ENCODE peak calls at places on chromosome 12, in ten cellular contexts. One of them, this sample, is unnamed.

GRCh38 chr12:9163392-9163791 is 44.8 kb downstream of the PZP start:
- DNase-seq in esophagus muscularis mucosa: no peak
- DNase-seq in CD8-positive, alpha-beta memory T cell: no peak
- DNase-seq in testis: no peak
- DNase-seq in lower lobe of right lung: no peak
- DNase-seq in mesenchymal stem cell: no peak
- DNase-seq in esophagus squamous epithelium: no peak
- DNase-seq in tibial artery: no peak
- DNase-seq in left lung: no peak
- DNase-seq in psoas muscle: no peak
- DNase-seq in this sample: no peak

GRCh38 chr12:46473634-46474201 is 101.1 kb upstream of the SLC38A2 start:
- DNase-seq in esophagus muscularis mucosa: no peak
- DNase-seq in CD8-positive, alpha-beta memory T cell: no peak
- DNase-seq in testis: peak
- DNase-seq in lower lobe of right lung: peak
- DNase-seq in mesenchymal stem cell: peak
- DNase-seq in esophagus squamous epithelium: no peak
- DNase-seq in tibial artery: peak
- DNase-seq in left lung: no peak
- DNase-seq in psoas muscle: peak
- DNase-seq in this sample: peak

GRCh38 chr12:52631264-52631663 is 12.9 kb upstream of the KRT73 start:
- DNase-seq in esophagus muscularis mucosa: no peak
- DNase-seq in CD8-positive, alpha-beta memory T cell: no peak
- DNase-seq in testis: no peak
- DNase-seq in lower lobe of right lung: no peak
- DNase-seq in mesenchymal stem cell: no peak
- DNase-seq in esophagus squamous epithelium: no peak
- DNase-seq in tibial artery: no peak
- DNase-seq in left lung: no peak
- DNase-seq in psoas muscle: no peak
- DNase-seq in this sample: no peak

GRCh38 chr12:54997914-54998507 is 13.4 kb upstream of the TESPA1 start:
- DNase-seq in esophagus muscularis mucosa: peak
- DNase-seq in CD8-positive, alpha-beta memory T cell: no peak
- DNase-seq in testis: no peak
- DNase-seq in lower lobe of right lung: no peak
- DNase-seq in mesenchymal stem cell: no peak
- DNase-seq in esophagus squamous epithelium: no peak
- DNase-seq in tibial artery: no peak
- DNase-seq in left lung: no peak
- DNase-seq in psoas muscle: no peak
- DNase-seq in this sample: no peak

GRCh38 chr12:17550011-17550410 is 540.0 kb downstream of the RERGL start:
- DNase-seq in esophagus muscularis mucosa: no peak
- DNase-seq in CD8-positive, alpha-beta memory T cell: no peak
- DNase-seq in testis: no peak
- DNase-seq in lower lobe of right lung: no peak
- DNase-seq in mesenchymal stem cell: no peak
- DNase-seq in esophagus squamous epithelium: no peak
- DNase-seq in tibial artery: no peak
- DNase-seq in left lung: no peak
- DNase-seq in psoas muscle: no peak
- DNase-seq in this sample: no peak

GRCh38 chr12:85036241-85036707 is at the start of the genes LRRIQ1 and TSPAN19:
- DNase-seq in esophagus muscularis mucosa: no peak
- DNase-seq in CD8-positive, alpha-beta memory T cell: no peak
- DNase-seq in testis: peak
- DNase-seq in lower lobe of right lung: peak
- DNase-seq in mesenchymal stem cell: peak
- DNase-seq in esophagus squamous epithelium: no peak
- DNase-seq in tibial artery: peak
- DNase-seq in left lung: peak
- DNase-seq in psoas muscle: peak
- DNase-seq in this sample: peak

GRCh38 chr12:124425667-124426066 is 130.8 kb downstream of the RFLNA start:
- DNase-seq in esophagus muscularis mucosa: no peak
- DNase-seq in CD8-positive, alpha-beta memory T cell: no peak
- DNase-seq in testis: no peak
- DNase-seq in lower lobe of right lung: no peak
- DNase-seq in mesenchymal stem cell: no peak
- DNase-seq in esophagus squamous epithelium: no peak
- DNase-seq in tibial artery: no peak
- DNase-seq in left lung: no peak
- DNase-seq in psoas muscle: no peak
- DNase-seq in this sample: no peak

GRCh38 chr12:26823391-26823790 is 9.6 kb downstream of the ITPR2 start:
- DNase-seq in esophagus muscularis mucosa: no peak
- DNase-seq in CD8-positive, alpha-beta memory T cell: no peak
- DNase-seq in testis: no peak
- DNase-seq in lower lobe of right lung: no peak
- DNase-seq in mesenchymal stem cell: peak
- DNase-seq in esophagus squamous epithelium: no peak
- DNase-seq in tibial artery: no peak
- DNase-seq in left lung: no peak
- DNase-seq in psoas muscle: no peak
- DNase-seq in this sample: no peak

GRCh38 chr12:92912052-92912451 is 17.0 kb downstream of the EEA1 start:
- DNase-seq in esophagus muscularis mucosa: no peak
- DNase-seq in CD8-positive, alpha-beta memory T cell: no peak
- DNase-seq in testis: no peak
- DNase-seq in lower lobe of right lung: no peak
- DNase-seq in mesenchymal stem cell: peak
- DNase-seq in esophagus squamous epithelium: no peak
- DNase-seq in tibial artery: no peak
- DNase-seq in left lung: no peak
- DNase-seq in psoas muscle: no peak
- DNase-seq in this sample: no peak

GRCh38 chr12:42143401-42144173 is 1.1 kb downstream of the GXYLT1 start:
- DNase-seq in esophagus muscularis mucosa: no peak
- DNase-seq in CD8-positive, alpha-beta memory T cell: no peak
- DNase-seq in testis: no peak
- DNase-seq in lower lobe of right lung: no peak
- DNase-seq in mesenchymal stem cell: peak
- DNase-seq in esophagus squamous epithelium: no peak
- DNase-seq in tibial artery: no peak
- DNase-seq in left lung: no peak
- DNase-seq in psoas muscle: no peak
- DNase-seq in this sample: no peak

GRCh38 chr12:75656650-75657049 is 145.2 kb upstream of the KRR1 start:
- DNase-seq in esophagus muscularis mucosa: no peak
- DNase-seq in CD8-positive, alpha-beta memory T cell: no peak
- DNase-seq in testis: no peak
- DNase-seq in lower lobe of right lung: no peak
- DNase-seq in mesenchymal stem cell: peak
- DNase-seq in esophagus squamous epithelium: no peak
- DNase-seq in tibial artery: no peak
- DNase-seq in left lung: no peak
- DNase-seq in psoas muscle: no peak
- DNase-seq in this sample: no peak

GRCh38 chr12:10130042-10130441 is at the start of gene CLEC7A:
- DNase-seq in esophagus muscularis mucosa: no peak
- DNase-seq in CD8-positive, alpha-beta memory T cell: no peak
- DNase-seq in testis: no peak
- DNase-seq in lower lobe of right lung: no peak
- DNase-seq in mesenchymal stem cell: no peak
- DNase-seq in esophagus squamous epithelium: no peak
- DNase-seq in tibial artery: no peak
- DNase-seq in left lung: no peak
- DNase-seq in psoas muscle: no peak
- DNase-seq in this sample: no peak

GRCh38 chr12:19239616-19240234 is 110.2 kb downstream of the PLEKHA5 start:
- DNase-seq in esophagus muscularis mucosa: no peak
- DNase-seq in CD8-positive, alpha-beta memory T cell: no peak
- DNase-seq in testis: no peak
- DNase-seq in lower lobe of right lung: no peak
- DNase-seq in mesenchymal stem cell: no peak
- DNase-seq in esophagus squamous epithelium: no peak
- DNase-seq in tibial artery: no peak
- DNase-seq in left lung: no peak
- DNase-seq in psoas muscle: no peak
- DNase-seq in this sample: no peak
- H3K27ac ChIP-seq in esophagus muscularis mucosa: no peak
- H3K27ac ChIP-seq in CD8-positive, alpha-beta memory T cell: no peak
- H3K27ac ChIP-seq in testis: no peak
- H3K27ac ChIP-seq in lower lobe of right lung: no peak
- H3K27ac ChIP-seq in mesenchymal stem cell: no peak
- H3K27ac ChIP-seq in esophagus squamous epithelium: no peak
- H3K27ac ChIP-seq in tibial artery: no peak
- H3K27ac ChIP-seq in left lung: no peak
- H3K27ac ChIP-seq in psoas muscle: no peak
- H3K27ac ChIP-seq in this sample: no peak

GRCh38 chr12:104457746-104458644 is 1.2 kb downstream of the CHST11 start:
- DNase-seq in esophagus muscularis mucosa: no peak
- DNase-seq in CD8-positive, alpha-beta memory T cell: peak
- DNase-seq in testis: peak
- DNase-seq in lower lobe of right lung: peak
- DNase-seq in mesenchymal stem cell: peak
- DNase-seq in esophagus squamous epithelium: no peak
- DNase-seq in tibial artery: peak
- DNase-seq in left lung: peak
- DNase-seq in psoas muscle: peak
- DNase-seq in this sample: peak

GRCh38 chr12:104456950-104457745 is 400 bp downstream of the CHST11 start:
- DNase-seq in esophagus muscularis mucosa: no peak
- DNase-seq in CD8-positive, alpha-beta memory T cell: peak
- DNase-seq in testis: peak
- DNase-seq in lower lobe of right lung: peak
- DNase-seq in mesenchymal stem cell: peak
- DNase-seq in esophagus squamous epithelium: no peak
- DNase-seq in tibial artery: peak
- DNase-seq in left lung: peak
- DNase-seq in psoas muscle: peak
- DNase-seq in this sample: peak

GRCh38 chr12:104455594-104456416 is 943 bp upstream of the CHST11 start:
- DNase-seq in esophagus muscularis mucosa: no peak
- DNase-seq in CD8-positive, alpha-beta memory T cell: no peak
- DNase-seq in testis: no peak
- DNase-seq in lower lobe of right lung: no peak
- DNase-seq in mesenchymal stem cell: no peak
- DNase-seq in esophagus squamous epithelium: no peak
- DNase-seq in tibial artery: no peak
- DNase-seq in left lung: no peak
- DNase-seq in psoas muscle: no peak
- DNase-seq in this sample: no peak

GRCh38 chr12:104454997-104455396 is 1.8 kb upstream of the CHST11 start:
- DNase-seq in esophagus muscularis mucosa: no peak
- DNase-seq in CD8-positive, alpha-beta memory T cell: no peak
- DNase-seq in testis: no peak
- DNase-seq in lower lobe of right lung: no peak
- DNase-seq in mesenchymal stem cell: peak
- DNase-seq in esophagus squamous epithelium: no peak
- DNase-seq in tibial artery: no peak
- DNase-seq in left lung: no peak
- DNase-seq in psoas muscle: no peak
- DNase-seq in this sample: no peak

DNA sequence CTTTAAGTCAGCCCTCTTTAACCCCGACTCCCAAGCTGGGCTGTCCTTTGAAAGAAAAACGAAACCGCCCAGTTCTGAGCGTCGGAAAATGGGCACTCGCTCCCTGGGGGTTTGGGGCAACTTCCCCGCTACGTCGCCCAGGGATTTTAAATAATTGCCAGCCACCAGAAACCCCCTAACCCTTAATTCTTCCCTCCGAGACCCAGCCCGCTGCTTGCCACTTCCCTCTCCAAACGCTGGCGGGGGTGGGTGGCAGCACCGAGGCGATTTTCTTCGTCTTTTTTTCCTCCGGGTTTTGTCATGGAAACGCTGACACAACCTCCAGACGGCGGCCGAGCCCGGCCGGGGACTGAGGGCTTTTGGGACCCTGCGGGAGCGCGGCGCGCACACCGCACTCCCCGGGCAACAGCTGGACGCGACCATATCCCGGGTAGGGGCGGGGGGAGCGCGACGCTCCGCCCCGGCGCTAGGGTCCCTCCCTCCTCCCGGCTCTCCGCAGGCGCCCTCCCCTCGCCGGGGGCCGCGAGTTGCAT is at the start of gene CHST11:
- DNase-seq in esophagus muscularis mucosa: peak
- DNase-seq in CD8-positive, alpha-beta memory T cell: peak
- DNase-seq in testis: peak
- DNase-seq in lower lobe of right lung: peak
- DNase-seq in mesenchymal stem cell: peak
- DNase-seq in esophagus squamous epithelium: peak
- DNase-seq in tibial artery: peak
- DNase-seq in left lung: peak
- DNase-seq in psoas muscle: peak
- DNase-seq in this sample: peak
- H3K27ac ChIP-seq in esophagus muscularis mucosa: peak
- H3K27ac ChIP-seq in CD8-positive, alpha-beta memory T cell: peak
- H3K27ac ChIP-seq in testis: peak
- H3K27ac ChIP-seq in lower lobe of right lung: peak
- H3K27ac ChIP-seq in mesenchymal stem cell: no peak
- H3K27ac ChIP-seq in esophagus squamous epithelium: peak
- H3K27ac ChIP-seq in tibial artery: peak
- H3K27ac ChIP-seq in left lung: peak
- H3K27ac ChIP-seq in psoas muscle: no peak
- H3K27ac ChIP-seq in this sample: peak

GRCh38 chr12:3042394-3042793 is 34.8 kb upstream of the TSPAN9 start:
- DNase-seq in esophagus muscularis mucosa: no peak
- DNase-seq in CD8-positive, alpha-beta memory T cell: no peak
- DNase-seq in testis: no peak
- DNase-seq in lower lobe of right lung: no peak
- DNase-seq in mesenchymal stem cell: no peak
- DNase-seq in esophagus squamous epithelium: no peak
- DNase-seq in tibial artery: no peak
- DNase-seq in left lung: no peak
- DNase-seq in psoas muscle: peak
- DNase-seq in this sample: no peak
- H3K27ac ChIP-seq in esophagus muscularis mucosa: no peak
- H3K27ac ChIP-seq in CD8-positive, alpha-beta memory T cell: no peak
- H3K27ac ChIP-seq in testis: no peak
- H3K27ac ChIP-seq in lower lobe of right lung: no peak
- H3K27ac ChIP-seq in mesenchymal stem cell: no peak
- H3K27ac ChIP-seq in esophagus squamous epithelium: no peak
- H3K27ac ChIP-seq in tibial artery: no peak
- H3K27ac ChIP-seq in left lung: no peak
- H3K27ac ChIP-seq in psoas muscle: peak
- H3K27ac ChIP-seq in this sample: no peak

DNA sequence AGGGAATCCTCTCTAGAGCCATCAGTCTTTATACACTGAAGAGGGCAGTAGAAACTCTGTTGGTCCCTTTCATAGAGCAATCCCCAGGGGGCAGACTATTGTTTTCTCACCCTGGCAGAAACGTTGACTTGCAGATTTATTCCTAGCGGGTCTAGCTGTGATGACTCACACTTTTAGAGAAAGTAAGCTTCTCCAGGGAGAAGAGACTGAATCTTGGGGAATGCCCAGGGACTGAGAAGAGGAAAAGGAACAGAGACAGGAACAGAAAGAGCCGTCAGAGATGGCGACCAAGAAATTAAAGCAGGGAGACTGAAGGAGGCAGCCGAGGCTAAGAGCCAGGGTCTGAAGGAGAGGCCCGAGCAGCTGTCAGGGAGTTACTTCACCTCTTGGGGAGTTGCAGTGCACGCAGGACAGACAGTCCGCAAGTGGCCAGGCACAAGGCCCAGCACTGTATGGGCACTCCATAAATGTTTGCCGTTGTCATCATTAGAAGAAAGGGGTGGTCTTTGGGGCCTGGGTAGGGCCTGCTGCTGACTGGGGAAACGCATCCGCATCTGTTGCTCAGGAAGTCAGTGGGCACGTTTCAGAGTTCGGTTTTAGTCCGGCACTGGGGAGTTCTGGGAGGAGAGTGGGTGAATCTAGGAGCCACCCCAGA is 13.0 kb downstream of the PLEKHG6 start:
- DNase-seq in esophagus muscularis mucosa: no peak
- DNase-seq in CD8-positive, alpha-beta memory T cell: peak
- DNase-seq in testis: peak
- DNase-seq in lower lobe of right lung: no peak
- DNase-seq in mesenchymal stem cell: peak
- DNase-seq in esophagus squamous epithelium: no peak
- DNase-seq in tibial artery: no peak
- DNase-seq in left lung: no peak
- DNase-seq in psoas muscle: peak
- DNase-seq in this sample: no peak
- H3K27ac ChIP-seq in esophagus muscularis mucosa: peak
- H3K27ac ChIP-seq in CD8-positive, alpha-beta memory T cell: no peak
- H3K27ac ChIP-seq in testis: peak
- H3K27ac ChIP-seq in lower lobe of right lung: peak
- H3K27ac ChIP-seq in mesenchymal stem cell: peak
- H3K27ac ChIP-seq in esophagus squamous epithelium: peak
- H3K27ac ChIP-seq in tibial artery: peak
- H3K27ac ChIP-seq in left lung: peak
- H3K27ac ChIP-seq in psoas muscle: peak
- H3K27ac ChIP-seq in this sample: peak